ENCODE peak calls at places on chromosomes 7 and 10, in eight cellular contexts. F is colonic mucosa, Y is mammary epithelial cell, U is B cell, B is spleen, D is IMR-90, R is stomach, M is neural progenitor cell. H is an unnamed sample.

GRCh38 chr10:101066890-101067355 is 5.1 kb downstream of the KAZALD1 start:
- DNase-seq in F (peak; percentile 55), Y (no peak), U (no peak), B (no peak), D (no peak), R (peak; percentile 42), M (peak; percentile 55), H (no peak)

GRCh38 chr10:28471705-28472050 is 61.2 kb upstream of the WAC start:
- DNase-seq in F (no peak), Y (no peak), U (no peak), B (no peak), D (no peak), R (no peak), M (no peak), H (no peak)

GRCh38 chr10:50511512-50512213 is 112.1 kb downstream of the SGMS1 start:
- DNase-seq in F (no peak), Y (peak; percentile 72), U (no peak), B (no peak), D (peak; percentile 80), R (no peak), M (no peak), H (no peak)

GRCh38 chr7:94974436-94974835 is 67.0 kb downstream of the PPP1R9A start:
- DNase-seq in F (no peak), Y (no peak), U (no peak), B (no peak), D (no peak), R (no peak), M (no peak), H (no peak)

GRCh38 chr10:22740180-22740579 is 25.8 kb upstream of the PIP4K2A start:
- DNase-seq in F (no peak), Y (no peak), U (no peak), B (no peak), D (peak; percentile 35), R (no peak), M (no peak), H (no peak)

GRCh38 chr10:58556516-58556915 is 43.8 kb downstream of the BICC1 start:
- DNase-seq in F (no peak), Y (no peak), U (no peak), B (no peak), D (no peak), R (no peak), M (no peak), H (no peak)

GRCh38 chr7:142767861-142768260 is 2.9 kb upstream of the PRSS2 start:
- DNase-seq in F (no peak), Y (no peak), U (no peak), B (no peak), D (no peak), R (no peak), M (no peak), H (no peak)

GRCh38 chr10:104622175-104622574 is 18.9 kb upstream of the SORCS3 start:
- DNase-seq in F (no peak), Y (no peak), U (no peak), B (no peak), D (no peak), R (no peak), M (no peak), H (no peak)

GRCh38 chr7:55254596-55255500 is 110.3 kb upstream of the LANCL2 start:
- DNase-seq in F (peak; percentile 91), Y (peak; percentile 67), U (no peak), B (peak; percentile 91), D (peak; percentile 67), R (peak; percentile 88), M (peak; percentile 91), H (no peak)

GRCh38 chr10:125060486-125060850 is 99.9 kb downstream of the CTBP2 start:
- DNase-seq in F (no peak), Y (peak; percentile 56), U (no peak), B (no peak), D (peak; percentile 56), R (no peak), M (peak; percentile 55), H (peak; percentile 48)

GRCh38 chr10:106795619-106796018 is 368.9 kb downstream of the SORCS1 start:
- DNase-seq in F (peak; percentile 22), Y (no peak), U (no peak), B (no peak), D (no peak), R (no peak), M (peak; percentile 75), H (peak; percentile 1)

GRCh38 chr10:126646101-126646500 is 24.4 kb downstream of the C10orf90 start:
- DNase-seq in F (no peak), Y (peak; percentile 5), U (no peak), B (no peak), D (peak; percentile 9), R (no peak), M (no peak), H (no peak)

GRCh38 chr7:98360221-98361124 is 40.4 kb downstream of the BAIAP2L1 start:
- DNase-seq in F (peak; percentile 84), Y (no peak), U (no peak), B (peak; percentile 51), D (no peak), R (peak; percentile 43), M (peak; percentile 22), H (no peak)

GRCh38 chr7:136033413-136034031 is 56.4 kb upstream of the MTPN start:
- DNase-seq in F (no peak), Y (no peak), U (no peak), B (no peak), D (no peak), R (no peak), M (no peak), H (no peak)

GRCh38 chr7:4682621-4683042 is 537 bp downstream of the FOXK1 start:
- DNase-seq in F (peak; percentile 46), Y (peak; percentile 54), U (no peak), B (peak; percentile 93), D (peak; percentile 47), R (peak; percentile 68), M (no peak), H (no peak)

DNA sequence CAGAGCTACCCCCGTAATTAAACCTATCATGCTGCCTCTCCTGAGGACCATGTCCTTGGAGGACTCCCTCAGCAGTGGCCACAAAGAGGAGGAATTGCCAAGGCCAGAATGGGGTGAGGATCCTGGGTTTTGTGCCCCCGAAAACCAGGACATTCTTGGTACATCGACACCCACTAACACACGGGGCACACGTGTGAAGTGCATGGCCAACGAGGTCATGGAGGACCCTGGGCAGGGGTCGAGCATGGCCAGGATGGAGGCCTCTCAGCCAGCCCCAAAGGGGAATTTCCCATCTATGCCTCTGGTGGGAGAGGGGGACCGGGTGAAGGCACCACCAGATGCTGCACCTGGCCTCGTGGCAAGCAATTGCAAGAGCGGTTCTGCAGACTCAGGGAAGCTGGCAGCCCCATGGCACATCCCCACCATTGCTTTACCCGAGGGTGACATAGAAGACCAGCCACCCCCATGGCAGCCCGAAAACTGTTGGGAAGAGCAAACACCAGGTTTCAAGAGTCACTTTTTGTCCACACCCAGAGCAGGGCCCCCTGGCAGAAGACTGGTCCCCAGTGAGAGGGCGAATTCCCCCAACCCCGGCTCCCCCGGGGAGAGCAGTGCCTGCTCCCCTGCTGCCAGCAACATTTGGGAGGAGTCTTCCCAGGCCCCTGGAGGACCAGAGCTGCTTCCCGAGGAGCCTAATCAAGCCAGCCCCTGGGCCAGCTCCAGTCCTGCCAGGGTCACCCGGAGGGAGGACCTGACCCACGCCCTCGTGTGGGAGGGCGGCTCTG is 26.4 kb downstream of the C10orf71 start:
- DNase-seq in F (no peak), Y (no peak), U (no peak), B (no peak), D (no peak), R (peak; percentile 19), M (no peak), H (no peak)
- TF ChIP-seq CTCF in F (no peak), Y (no peak), U (no peak), B (no peak), D (no peak), R (no peak), M (no peak), H (no peak)

GRCh38 chr10:117425908-117426566 is 50.8 kb upstream of the PDZD8 start:
- DNase-seq in F (no peak), Y (no peak), U (no peak), B (no peak), D (no peak), R (no peak), M (no peak), H (no peak)

GRCh38 chr10:117432866-117433265 is 57.6 kb upstream of the PDZD8 start:
- DNase-seq in F (no peak), Y (no peak), U (no peak), B (no peak), D (no peak), R (no peak), M (no peak), H (no peak)

GRCh38 chr10:117429644-117430043 is 54.4 kb upstream of the PDZD8 start:
- DNase-seq in F (no peak), Y (no peak), U (no peak), B (no peak), D (no peak), R (no peak), M (no peak), H (no peak)

DNA sequence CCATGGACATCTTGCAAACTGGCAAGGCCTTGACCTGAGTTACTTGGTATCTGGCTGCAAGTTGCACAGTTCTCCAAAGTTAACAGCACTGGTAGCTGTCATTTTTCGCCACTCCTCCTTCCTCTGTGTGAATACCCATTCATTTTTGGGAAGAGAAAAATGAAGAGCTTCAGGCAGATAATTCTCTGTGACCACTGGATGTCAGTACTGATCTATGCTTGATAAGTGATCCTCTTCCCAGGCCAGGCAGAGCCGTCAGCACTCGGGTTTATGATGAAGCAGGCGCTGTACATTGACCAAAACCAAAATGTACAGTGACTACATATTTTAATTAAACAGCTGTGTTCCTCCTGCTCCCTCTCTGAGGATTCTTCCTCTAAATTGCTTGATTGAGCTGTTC is 55.9 kb upstream of the PDZD8 start:
- DNase-seq in F (no peak), Y (peak; percentile 60), U (no peak), B (no peak), D (no peak), R (no peak), M (peak; percentile 30), H (no peak)
- TF ChIP-seq CTCF in F (no peak), Y (peak; percentile 57), U (no peak), B (no peak), D (no peak), R (no peak), M (peak; percentile 23), H (peak; percentile 58)

DNA sequence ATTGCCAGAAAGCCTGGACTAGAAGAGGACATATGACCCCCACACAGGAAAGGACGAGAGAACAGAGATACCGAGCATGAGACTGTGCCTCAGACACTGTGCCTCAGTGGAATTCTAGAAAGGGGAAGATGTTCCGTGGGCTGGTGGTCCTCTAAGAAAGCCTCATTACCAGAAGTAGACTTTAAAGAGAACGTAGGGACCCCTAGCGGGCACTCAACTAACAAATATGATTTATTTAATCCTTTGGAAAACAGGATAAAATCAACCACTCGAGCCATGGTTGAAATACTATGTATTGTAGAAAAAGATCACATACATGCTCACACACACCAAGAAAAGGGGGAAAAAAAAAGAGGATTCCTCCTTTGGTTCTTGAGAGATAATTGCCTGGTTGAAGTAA is 701.2 kb upstream of the SORCS1 start:
- DNase-seq in F (no peak), Y (no peak), U (no peak), B (no peak), D (no peak), R (no peak), M (no peak), H (no peak)
- TF ChIP-seq CTCF in F (no peak), Y (no peak), U (no peak), B (no peak), D (no peak), R (no peak), M (peak; percentile 21), H (no peak)

DNA sequence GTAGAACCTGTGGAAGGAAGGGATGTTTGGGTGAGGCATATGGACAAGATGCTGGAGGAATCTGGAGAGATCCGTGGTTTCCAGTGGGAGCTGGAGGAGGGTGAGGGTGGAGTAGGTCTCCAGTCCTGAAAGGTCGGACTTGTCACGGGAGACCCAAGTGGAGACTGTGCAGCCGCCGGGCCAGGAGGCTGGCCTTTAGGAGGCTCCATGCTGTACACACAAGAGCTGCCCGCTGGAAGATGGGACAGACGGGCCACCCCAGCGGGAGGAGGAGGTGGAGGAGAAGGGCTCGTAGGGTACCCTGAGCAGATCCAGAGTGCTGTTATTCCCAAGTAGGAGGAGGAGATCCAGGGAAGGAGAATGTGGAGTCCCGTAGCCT is 106.7 kb downstream of the NKX6-2 start:
- DNase-seq in F (no peak), Y (no peak), U (peak; percentile 27), B (peak; percentile 68), D (no peak), R (no peak), M (no peak), H (no peak)
- TF ChIP-seq CTCF in F (no peak), Y (no peak), U (no peak), B (no peak), D (no peak), R (no peak), M (no peak), H (no peak)